ENCODE peak calls at places on chromosome 12, in eight cellular contexts. One of them, this sample, is unnamed.

GRCh38 chr12:3313066-3313465 is 177.9 kb upstream of the PRMT8 start:
- DNase-seq in IMR-90: peak; percentile 88
- DNase-seq in lower lobe of right lung: no peak
- DNase-seq in uterus: no peak
- DNase-seq in left ventricle myocardium inferior: no peak
- DNase-seq in H1: no peak
- DNase-seq in HL-60: no peak
- DNase-seq in heart left ventricle: no peak
- DNase-seq in this sample: no peak

GRCh38 chr12:10701843-10702242 is 21.3 kb downstream of the YBX3 start:
- DNase-seq in IMR-90: no peak
- DNase-seq in lower lobe of right lung: no peak
- DNase-seq in uterus: no peak
- DNase-seq in left ventricle myocardium inferior: no peak
- DNase-seq in H1: no peak
- DNase-seq in HL-60: no peak
- DNase-seq in heart left ventricle: no peak
- DNase-seq in this sample: no peak

GRCh38 chr12:44876554-44877275 is 600 bp upstream of the NELL2 start:
- DNase-seq in IMR-90: no peak
- DNase-seq in lower lobe of right lung: no peak
- DNase-seq in uterus: no peak
- DNase-seq in left ventricle myocardium inferior: no peak
- DNase-seq in H1: peak; percentile 27
- DNase-seq in HL-60: no peak
- DNase-seq in heart left ventricle: no peak
- DNase-seq in this sample: no peak

GRCh38 chr12:29547844-29548243 is 50.4 kb upstream of the OVCH1 start:
- DNase-seq in IMR-90: no peak
- DNase-seq in lower lobe of right lung: no peak
- DNase-seq in uterus: no peak
- DNase-seq in left ventricle myocardium inferior: no peak
- DNase-seq in H1: no peak
- DNase-seq in HL-60: no peak
- DNase-seq in heart left ventricle: no peak
- DNase-seq in this sample: no peak

GRCh38 chr12:21526053-21526452 is at the start of gene SPX:
- DNase-seq in IMR-90: peak; percentile 26
- DNase-seq in lower lobe of right lung: no peak
- DNase-seq in uterus: no peak
- DNase-seq in left ventricle myocardium inferior: no peak
- DNase-seq in H1: no peak
- DNase-seq in HL-60: no peak
- DNase-seq in heart left ventricle: no peak
- DNase-seq in this sample: no peak

GRCh38 chr12:56487448-56488040 is 417 bp downstream of the GLS2 start:
- DNase-seq in IMR-90: no peak
- DNase-seq in lower lobe of right lung: peak; percentile 68
- DNase-seq in uterus: peak; percentile 39
- DNase-seq in left ventricle myocardium inferior: no peak
- DNase-seq in H1: no peak
- DNase-seq in HL-60: no peak
- DNase-seq in heart left ventricle: no peak
- DNase-seq in this sample: no peak

GRCh38 chr12:8907513-8907912 is 6.8 kb upstream of the PHC1 start:
- DNase-seq in IMR-90: no peak
- DNase-seq in lower lobe of right lung: no peak
- DNase-seq in uterus: no peak
- DNase-seq in left ventricle myocardium inferior: no peak
- DNase-seq in H1: no peak
- DNase-seq in HL-60: no peak
- DNase-seq in heart left ventricle: no peak
- DNase-seq in this sample: no peak

GRCh38 chr12:65675141-65675621 is 149.1 kb upstream of the HMGA2 start:
- DNase-seq in IMR-90: peak; percentile 87
- DNase-seq in lower lobe of right lung: no peak
- DNase-seq in uterus: no peak
- DNase-seq in left ventricle myocardium inferior: no peak
- DNase-seq in H1: no peak
- DNase-seq in HL-60: no peak
- DNase-seq in heart left ventricle: no peak
- DNase-seq in this sample: no peak

GRCh38 chr12:29146201-29146600 is 2.9 kb upstream of the FAR2 start:
- DNase-seq in IMR-90: no peak
- DNase-seq in lower lobe of right lung: no peak
- DNase-seq in uterus: no peak
- DNase-seq in left ventricle myocardium inferior: no peak
- DNase-seq in H1: no peak
- DNase-seq in HL-60: no peak
- DNase-seq in heart left ventricle: no peak
- DNase-seq in this sample: no peak

GRCh38 chr12:107873223-107873622 is 98.7 kb downstream of the ASCL4 start:
- DNase-seq in IMR-90: no peak
- DNase-seq in lower lobe of right lung: no peak
- DNase-seq in uterus: no peak
- DNase-seq in left ventricle myocardium inferior: no peak
- DNase-seq in H1: no peak
- DNase-seq in HL-60: no peak
- DNase-seq in heart left ventricle: no peak
- DNase-seq in this sample: no peak

GRCh38 chr12:12562016-12562483 is 613 bp downstream of the DUSP16 start:
- DNase-seq in IMR-90: peak; percentile 18
- DNase-seq in lower lobe of right lung: peak; percentile 60
- DNase-seq in uterus: peak; percentile 44
- DNase-seq in left ventricle myocardium inferior: peak; percentile 39
- DNase-seq in H1: no peak
- DNase-seq in HL-60: no peak
- DNase-seq in heart left ventricle: peak; percentile 31
- DNase-seq in this sample: no peak

GRCh38 chr12:5654019-5654418 is 222.1 kb downstream of the NTF3 start:
- DNase-seq in IMR-90: no peak
- DNase-seq in lower lobe of right lung: no peak
- DNase-seq in uterus: no peak
- DNase-seq in left ventricle myocardium inferior: no peak
- DNase-seq in H1: no peak
- DNase-seq in HL-60: no peak
- DNase-seq in heart left ventricle: no peak
- DNase-seq in this sample: no peak

GRCh38 chr12:56581418-56582145 is 48.5 kb downstream of the BAZ2A start:
- DNase-seq in IMR-90: peak; percentile 69
- DNase-seq in lower lobe of right lung: no peak
- DNase-seq in uterus: no peak
- DNase-seq in left ventricle myocardium inferior: no peak
- DNase-seq in H1: no peak
- DNase-seq in HL-60: no peak
- DNase-seq in heart left ventricle: no peak
- DNase-seq in this sample: no peak

DNA sequence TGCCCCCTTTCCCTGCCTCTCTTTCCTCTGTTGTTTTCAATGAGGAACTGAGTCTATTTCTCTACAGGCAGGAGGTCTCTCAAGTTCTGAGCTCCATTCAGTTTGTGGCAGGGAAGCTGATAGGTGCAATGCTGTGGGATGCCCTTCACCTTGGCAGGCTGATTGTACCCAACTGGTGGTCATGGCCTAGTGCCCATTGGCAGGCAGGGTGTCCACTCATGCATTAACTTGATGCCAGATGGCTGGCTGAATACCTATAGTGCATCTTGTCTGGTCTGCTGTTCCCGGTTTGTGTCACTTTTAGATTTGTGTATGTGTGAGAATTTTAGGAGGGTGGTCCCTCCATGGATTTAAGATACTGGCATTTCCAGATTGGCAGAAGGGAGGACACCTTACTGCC is 20.0 kb upstream of the ITGA5 start:
- DNase-seq in IMR-90: no peak
- DNase-seq in lower lobe of right lung: no peak
- DNase-seq in uterus: no peak
- DNase-seq in left ventricle myocardium inferior: no peak
- DNase-seq in H1: no peak
- DNase-seq in HL-60: no peak
- DNase-seq in heart left ventricle: no peak
- DNase-seq in this sample: no peak
- H3K27ac ChIP-seq in IMR-90: no peak overlapping the region
- H3K27ac ChIP-seq in lower lobe of right lung: no peak overlapping the region
- H3K27ac ChIP-seq in uterus: peak overlapping the region; percentile 44
- H3K27ac ChIP-seq in left ventricle myocardium inferior: peak overlapping the region; percentile 60
- H3K27ac ChIP-seq in H1: no peak overlapping the region
- H3K27ac ChIP-seq in HL-60: no peak overlapping the region
- H3K27ac ChIP-seq in heart left ventricle: peak overlapping the region; percentile 24
- H3K27ac ChIP-seq in this sample: no peak overlapping the region

DNA sequence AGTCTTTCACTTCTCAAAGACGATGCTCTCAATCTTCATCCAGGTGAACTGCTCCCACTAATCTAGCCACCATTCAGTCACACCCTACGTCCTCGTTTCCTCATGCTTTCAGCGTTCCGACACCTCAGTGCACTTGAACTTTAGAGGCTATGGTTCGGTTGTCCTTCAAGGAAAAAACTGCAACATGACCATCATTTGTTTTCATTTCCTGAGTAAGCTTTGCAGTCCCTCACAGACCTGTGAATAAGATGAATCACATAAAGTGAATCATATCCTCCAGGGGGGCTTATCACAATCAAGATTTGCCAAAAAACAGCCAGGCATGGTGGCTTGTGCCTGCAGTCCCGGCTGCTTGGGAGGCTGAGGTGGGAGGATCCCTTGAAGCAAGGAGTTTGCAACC is 80.2 kb downstream of the TMCC3 start:
- DNase-seq in IMR-90: peak; percentile 28
- DNase-seq in lower lobe of right lung: no peak
- DNase-seq in uterus: no peak
- DNase-seq in left ventricle myocardium inferior: no peak
- DNase-seq in H1: no peak
- DNase-seq in HL-60: no peak
- DNase-seq in heart left ventricle: no peak
- DNase-seq in this sample: no peak
- H3K4me3 ChIP-seq in IMR-90: no peak overlapping the region
- H3K4me3 ChIP-seq in lower lobe of right lung: no peak overlapping the region
- H3K4me3 ChIP-seq in uterus: no peak overlapping the region
- H3K4me3 ChIP-seq in left ventricle myocardium inferior: no peak overlapping the region
- H3K4me3 ChIP-seq in H1: no peak overlapping the region
- H3K4me3 ChIP-seq in HL-60: no peak overlapping the region
- H3K4me3 ChIP-seq in heart left ventricle: no peak overlapping the region
- H3K4me3 ChIP-seq in this sample: no peak overlapping the region

DNA sequence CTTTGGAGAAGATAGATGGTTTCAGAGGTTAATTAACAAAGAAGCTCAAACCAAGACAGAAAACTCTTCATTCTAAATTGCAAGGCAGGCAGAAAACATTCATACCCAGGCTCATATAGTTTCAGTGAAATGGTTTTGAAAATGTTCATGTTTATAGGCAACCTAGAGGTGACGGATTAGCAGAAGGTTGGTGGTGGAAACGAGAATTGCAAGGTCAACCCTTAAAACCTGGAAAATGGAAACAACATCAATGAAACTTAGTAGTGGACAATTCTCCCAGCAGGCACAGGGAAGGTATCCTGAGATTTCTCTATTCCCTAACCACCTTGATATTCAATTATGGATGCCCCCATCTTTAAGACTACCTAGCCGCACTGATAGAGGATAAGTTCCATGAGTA is 965 bp downstream of the CD163 start:
- DNase-seq in IMR-90: no peak
- DNase-seq in lower lobe of right lung: no peak
- DNase-seq in uterus: no peak
- DNase-seq in left ventricle myocardium inferior: no peak
- DNase-seq in H1: no peak
- DNase-seq in HL-60: no peak
- DNase-seq in heart left ventricle: no peak
- DNase-seq in this sample: no peak
- TF ChIP-seq CTCF in IMR-90: no peak
- TF ChIP-seq CTCF in lower lobe of right lung: no peak
- TF ChIP-seq CTCF in uterus: no peak
- TF ChIP-seq CTCF in left ventricle myocardium inferior: no peak
- TF ChIP-seq CTCF in H1: no peak
- TF ChIP-seq CTCF in HL-60: no peak
- TF ChIP-seq CTCF in heart left ventricle: no peak
- TF ChIP-seq CTCF in this sample: no peak

DNA sequence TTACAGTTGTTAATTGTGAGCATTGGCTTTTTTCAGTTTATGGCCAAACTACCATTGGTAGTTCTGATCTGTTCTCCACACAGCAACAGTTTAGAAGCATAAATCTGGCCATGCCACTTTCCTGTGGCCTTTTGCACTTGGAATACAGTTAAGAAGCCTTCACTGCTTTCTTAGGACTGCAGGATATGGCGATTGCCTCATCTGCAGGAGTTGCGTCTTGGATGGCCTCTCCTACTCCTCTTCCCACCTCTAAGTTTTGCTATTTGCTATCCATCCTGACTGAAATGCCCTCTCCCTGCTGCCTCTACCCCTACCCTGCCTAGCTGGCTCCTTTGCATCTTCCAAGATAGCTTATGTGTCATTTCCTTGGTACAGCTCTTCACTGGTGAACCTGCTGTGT is 12.8 kb upstream of the BMAL2 start:
- DNase-seq in IMR-90: no peak
- DNase-seq in lower lobe of right lung: no peak
- DNase-seq in uterus: no peak
- DNase-seq in left ventricle myocardium inferior: no peak
- DNase-seq in H1: no peak
- DNase-seq in HL-60: no peak
- DNase-seq in heart left ventricle: no peak
- DNase-seq in this sample: no peak
- H3K27ac ChIP-seq in IMR-90: peak overlapping the region; percentile 65
- H3K27ac ChIP-seq in lower lobe of right lung: no peak overlapping the region
- H3K27ac ChIP-seq in uterus: no peak overlapping the region
- H3K27ac ChIP-seq in left ventricle myocardium inferior: no peak overlapping the region
- H3K27ac ChIP-seq in H1: no peak overlapping the region
- H3K27ac ChIP-seq in HL-60: no peak overlapping the region
- H3K27ac ChIP-seq in heart left ventricle: no peak overlapping the region
- H3K27ac ChIP-seq in this sample: no peak overlapping the region

GRCh38 chr12:48977290-48978281 is 536 bp upstream of the WNT1 start:
- DNase-seq in IMR-90: peak; percentile 80
- DNase-seq in lower lobe of right lung: peak; percentile 83
- DNase-seq in uterus: no peak
- DNase-seq in left ventricle myocardium inferior: no peak
- DNase-seq in H1: no peak
- DNase-seq in HL-60: peak; percentile 56
- DNase-seq in heart left ventricle: no peak
- DNase-seq in this sample: no peak

GRCh38 chr12:48980389-48980952 is 2.3 kb downstream of the WNT1 start:
- DNase-seq in IMR-90: no peak
- DNase-seq in lower lobe of right lung: peak; percentile 58
- DNase-seq in uterus: no peak
- DNase-seq in left ventricle myocardium inferior: no peak
- DNase-seq in H1: no peak
- DNase-seq in HL-60: peak; percentile 59
- DNase-seq in heart left ventricle: no peak
- DNase-seq in this sample: no peak

GRCh38 chr12:48978741-48979601 is 849 bp downstream of the WNT1 start:
- DNase-seq in IMR-90: no peak
- DNase-seq in lower lobe of right lung: no peak
- DNase-seq in uterus: no peak
- DNase-seq in left ventricle myocardium inferior: no peak
- DNase-seq in H1: no peak
- DNase-seq in HL-60: no peak
- DNase-seq in heart left ventricle: no peak
- DNase-seq in this sample: no peak

GRCh38 chr12:48979602-48980388 is 1.7 kb downstream of the WNT1 start:
- DNase-seq in IMR-90: no peak
- DNase-seq in lower lobe of right lung: no peak
- DNase-seq in uterus: no peak
- DNase-seq in left ventricle myocardium inferior: no peak
- DNase-seq in H1: no peak
- DNase-seq in HL-60: no peak
- DNase-seq in heart left ventricle: no peak
- DNase-seq in this sample: no peak

GRCh38 chr12:48978291-48978740 is at the start of gene WNT1:
- DNase-seq in IMR-90: no peak
- DNase-seq in lower lobe of right lung: no peak
- DNase-seq in uterus: no peak
- DNase-seq in left ventricle myocardium inferior: no peak
- DNase-seq in H1: no peak
- DNase-seq in HL-60: no peak
- DNase-seq in heart left ventricle: no peak
- DNase-seq in this sample: no peak
- H3K4me3 ChIP-seq in IMR-90: no peak within 1 kb of the TSS
- H3K4me3 ChIP-seq in lower lobe of right lung: peak within 1 kb of the TSS; percentile 51
- H3K4me3 ChIP-seq in uterus: no peak within 1 kb of the TSS
- H3K4me3 ChIP-seq in left ventricle myocardium inferior: peak within 1 kb of the TSS; percentile 59
- H3K4me3 ChIP-seq in H1: peak within 1 kb of the TSS; percentile 2
- H3K4me3 ChIP-seq in HL-60: peak within 1 kb of the TSS; percentile 0
- H3K4me3 ChIP-seq in heart left ventricle: peak within 1 kb of the TSS; percentile 49
- H3K4me3 ChIP-seq in this sample: peak within 1 kb of the TSS; percentile 59